ENCODE peak calls at places on chromosome 20, in eight cellular contexts. I is brain microvascular endothelial cell; L is right lobe of liver; F is astrocyte; G is Panc1; W is sigmoid colon; M is PC-9; C is CD4-positive, CD25-positive, alpha-beta regulatory T cell. H is an unnamed sample. For H3K27me3, the result is how much of the 10 kb centered on the place peaks cover.

GRCh38 chr20:38373231-38373867 is 27.1 kb downstream of the LBP start:
- DNase-seq in I (no peak), L (peak), F (no peak), G (no peak), W (no peak), M (no peak), C (no peak), H (no peak)

GRCh38 chr20:22338140-22338708 is 246.1 kb downstream of the FOXA2 start:
- DNase-seq in I (no peak), L (no peak), F (no peak), G (no peak), W (no peak), M (no peak), C (no peak), H (no peak)

GRCh38 chr20:36936341-36936740 is 15.2 kb downstream of the SAMHD1 start:
- DNase-seq in I (no peak), L (peak), F (no peak), G (no peak), W (no peak), M (no peak), C (no peak), H (no peak)

GRCh38 chr20:37627060-37627766 is 66.6 kb upstream of the CTNNBL1 start:
- DNase-seq in I (peak), L (no peak), F (peak), G (no peak), W (no peak), M (peak), C (peak), H (peak)

GRCh38 chr20:34015401-34016335 is 22.0 kb downstream of the RALY start:
- DNase-seq in I (no peak), L (no peak), F (no peak), G (no peak), W (no peak), M (no peak), C (peak), H (no peak)

GRCh38 chr20:34708621-34709043 is 4.5 kb downstream of the TP53INP2 start:
- DNase-seq in I (no peak), L (peak), F (no peak), G (no peak), W (peak), M (peak), C (peak), H (no peak)

GRCh38 chr20:46215913-46216707 is 92.2 kb downstream of the CDH22 start:
- DNase-seq in I (peak), L (no peak), F (peak), G (no peak), W (no peak), M (peak), C (no peak), H (no peak)

GRCh38 chr20:53923745-53924369 is 146.5 kb downstream of the BCAS1 start:
- DNase-seq in I (no peak), L (no peak), F (no peak), G (no peak), W (no peak), M (no peak), C (no peak), H (no peak)

GRCh38 chr20:54345301-54345724 is 130.1 kb upstream of the DOK5 start:
- DNase-seq in I (peak), L (no peak), F (peak), G (peak), W (no peak), M (peak), C (peak), H (peak)

GRCh38 chr20:32359633-32360332 is 1.7 kb downstream of the ASXL1 start:
- DNase-seq in I (peak), L (no peak), F (peak), G (peak), W (no peak), M (no peak), C (peak), H (no peak)

DNA sequence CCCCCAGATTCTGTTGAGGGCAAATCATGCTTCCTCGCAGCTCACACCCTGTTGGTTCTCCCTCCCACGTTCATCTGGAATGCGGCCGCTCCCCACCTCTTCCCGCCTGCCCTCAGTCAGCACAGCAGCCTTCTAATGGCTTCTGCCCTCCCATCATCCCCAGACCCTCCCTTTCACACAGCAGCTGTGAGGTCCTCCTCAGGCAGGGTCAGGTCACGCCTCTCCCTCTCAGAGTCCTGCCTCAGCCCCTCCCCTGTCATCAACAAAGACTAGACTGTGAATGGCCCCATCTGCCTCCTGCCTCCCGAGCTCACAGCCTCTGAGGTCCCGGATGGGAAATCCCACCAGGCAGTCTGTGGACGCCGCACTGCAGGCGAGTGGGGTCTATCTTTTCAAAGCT is 7.9 kb upstream of the BHLHE23 start:
- DNase-seq in I (no peak), L (no peak), F (no peak), G (no peak), W (no peak), M (no peak), C (no peak), H (no peak)
- H3K27me3 ChIP-seq in I (half or more), L (under half), F (half or more), G (under half), W (half or more), M (half or more), C (under half), H (half or more)

DNA sequence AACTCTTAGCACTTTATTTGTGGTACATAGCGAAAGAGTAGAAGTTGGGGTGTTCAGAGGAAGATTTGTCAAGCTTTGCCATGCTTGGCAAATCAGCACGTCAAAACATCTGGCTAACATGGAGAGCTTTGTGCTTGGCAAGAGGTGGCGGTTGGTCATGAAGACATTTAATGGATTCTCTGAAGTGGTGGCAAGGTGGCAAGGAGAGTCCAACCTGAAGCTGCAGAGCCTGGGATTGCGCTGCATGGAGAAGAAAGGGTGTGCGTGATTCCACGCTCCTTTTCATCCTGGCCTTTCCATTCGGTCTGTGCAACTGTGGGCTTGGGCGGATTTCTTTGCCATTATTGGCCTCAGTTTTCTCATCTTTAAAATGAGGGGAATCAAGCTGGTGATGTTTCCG is 3.1 kb downstream of the PYGB start:
- DNase-seq in I (no peak), L (no peak), F (no peak), G (no peak), W (no peak), M (no peak), C (no peak), H (no peak)
- H3K27me3 ChIP-seq in I (under half), L (under half), F (under half), G (under half), W (under half), M (under half), C (under half), H (under half)

GRCh38 chr20:8220716-8221115 is 88.7 kb downstream of the PLCB1 start:
- DNase-seq in I (no peak), L (no peak), F (no peak), G (no peak), W (peak), M (no peak), C (no peak), H (no peak)
- H3K27me3 ChIP-seq in I (under half), L (under half), F (under half), G (under half), W (under half), M (under half), C (under half), H (under half)

GRCh38 chr20:45118028-45118427 is 3.1 kb upstream of the WFDC5 start:
- DNase-seq in I (no peak), L (no peak), F (no peak), G (no peak), W (no peak), M (no peak), C (no peak), H (no peak)
- H3K27me3 ChIP-seq in I (under half), L (under half), F (under half), G (under half), W (under half), M (under half), C (under half), H (under half)

DNA sequence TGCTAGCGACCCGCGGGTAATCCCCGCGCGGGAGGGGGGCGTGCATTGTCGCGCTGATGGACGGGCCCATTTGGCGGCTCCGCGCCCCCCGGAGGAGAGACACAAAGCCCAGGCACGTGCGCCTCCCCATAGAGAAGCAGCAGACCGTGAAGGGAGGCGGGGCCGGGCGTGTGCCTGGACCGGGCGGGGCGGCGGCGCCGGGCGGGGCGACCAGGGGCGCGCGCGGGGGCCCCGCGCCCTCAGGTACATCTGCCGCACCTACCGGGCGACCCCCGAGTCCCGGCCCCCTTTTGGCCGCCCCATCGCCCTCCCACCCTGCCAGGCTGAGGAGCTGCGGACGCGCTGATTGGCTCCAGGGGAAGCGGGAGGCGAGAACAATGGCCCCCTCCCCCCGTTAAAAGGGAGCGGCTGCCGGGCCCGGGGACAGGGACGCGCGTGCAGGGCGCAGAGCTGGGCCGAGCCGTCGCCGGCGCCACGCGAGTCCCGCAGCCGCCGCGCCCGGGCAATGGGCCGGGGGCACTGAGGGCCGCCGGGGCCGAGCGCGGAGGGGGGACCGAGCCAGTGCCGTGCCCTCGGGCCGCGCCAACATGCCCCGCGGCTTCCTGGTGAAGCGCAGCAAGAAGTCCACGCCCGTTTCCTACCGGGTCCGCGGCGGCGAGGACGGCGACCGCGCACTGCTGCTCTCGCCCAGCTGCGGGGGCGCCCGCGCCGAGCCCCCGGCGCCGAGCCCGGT is at the start of gene INSM1:
- DNase-seq in I (no peak), L (no peak), F (no peak), G (no peak), W (no peak), M (no peak), C (no peak), H (no peak)
- H3K27me3 ChIP-seq in I (half or more), L (half or more), F (half or more), G (under half), W (half or more), M (under half), C (under half), H (half or more)

DNA sequence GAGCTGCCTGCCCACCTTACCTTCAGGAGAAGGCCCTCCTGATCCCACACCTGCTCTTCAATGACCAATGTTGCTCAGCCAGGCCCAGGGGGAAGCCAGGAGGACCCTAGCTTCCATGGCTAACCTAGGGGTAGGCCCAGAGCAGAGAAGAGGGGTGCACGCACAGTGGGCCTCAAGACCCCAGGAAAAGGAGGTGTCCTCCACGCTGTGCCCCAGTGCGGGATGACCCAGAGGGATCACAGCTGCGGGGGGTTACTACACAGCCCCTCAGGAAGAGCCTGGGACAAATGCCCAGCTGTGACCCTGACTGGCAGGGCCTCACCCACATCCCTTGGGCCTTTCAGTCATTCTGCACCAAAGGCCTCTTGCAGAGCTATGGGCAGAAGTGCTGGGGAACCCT is 31.6 kb upstream of the APMAP start:
- DNase-seq in I (no peak), L (peak), F (no peak), G (no peak), W (peak), M (no peak), C (no peak), H (no peak)
- H3K27me3 ChIP-seq in I (under half), L (under half), F (under half), G (under half), W (under half), M (under half), C (under half), H (under half)

H was measured in AG04450.